ENCODE peak calls at places on chromosomes 1 and 21, in nine cellular contexts. One of them, this sample, is unnamed. For H3K36me3, the result is how much of the 10 kb centered on the place peaks cover.

GRCh38 chr1:17233675-17234074 is 15.2 kb upstream of the PADI3 start:
- DNase-seq in lower lobe of right lung: peak
- DNase-seq in pancreas: peak
- DNase-seq in stomach: peak
- DNase-seq in naive thymus-derived CD4-positive, alpha-beta T cell: no peak
- DNase-seq in sigmoid colon: no peak
- DNase-seq in body of pancreas: peak
- DNase-seq in transverse colon: peak
- DNase-seq in hepatocyte: peak
- DNase-seq in this sample: no peak

GRCh38 chr1:198669771-198670170 is 30.9 kb downstream of the PTPRC start:
- DNase-seq in lower lobe of right lung: no peak
- DNase-seq in pancreas: no peak
- DNase-seq in stomach: no peak
- DNase-seq in naive thymus-derived CD4-positive, alpha-beta T cell: no peak
- DNase-seq in sigmoid colon: no peak
- DNase-seq in body of pancreas: no peak
- DNase-seq in transverse colon: no peak
- DNase-seq in hepatocyte: no peak
- DNase-seq in this sample: no peak

GRCh38 chr1:84156210-84156621 is 12.1 kb downstream of the PRKACB start:
- DNase-seq in lower lobe of right lung: no peak
- DNase-seq in pancreas: no peak
- DNase-seq in stomach: no peak
- DNase-seq in naive thymus-derived CD4-positive, alpha-beta T cell: no peak
- DNase-seq in sigmoid colon: no peak
- DNase-seq in body of pancreas: no peak
- DNase-seq in transverse colon: no peak
- DNase-seq in hepatocyte: no peak
- DNase-seq in this sample: no peak

GRCh38 chr1:39110325-39110851 is 84.2 kb downstream of the NDUFS5 start:
- DNase-seq in lower lobe of right lung: no peak
- DNase-seq in pancreas: no peak
- DNase-seq in stomach: no peak
- DNase-seq in naive thymus-derived CD4-positive, alpha-beta T cell: no peak
- DNase-seq in sigmoid colon: no peak
- DNase-seq in body of pancreas: no peak
- DNase-seq in transverse colon: no peak
- DNase-seq in hepatocyte: no peak
- DNase-seq in this sample: no peak

GRCh38 chr1:157363660-157364140 is 188.6 kb downstream of the FCRL5 start:
- DNase-seq in lower lobe of right lung: no peak
- DNase-seq in pancreas: peak
- DNase-seq in stomach: peak
- DNase-seq in naive thymus-derived CD4-positive, alpha-beta T cell: no peak
- DNase-seq in sigmoid colon: no peak
- DNase-seq in body of pancreas: peak
- DNase-seq in transverse colon: peak
- DNase-seq in hepatocyte: peak
- DNase-seq in this sample: peak

GRCh38 chr1:112849967-112850641 is 105.9 kb downstream of the SLC16A1 start:
- DNase-seq in lower lobe of right lung: no peak
- DNase-seq in pancreas: no peak
- DNase-seq in stomach: no peak
- DNase-seq in naive thymus-derived CD4-positive, alpha-beta T cell: no peak
- DNase-seq in sigmoid colon: peak
- DNase-seq in body of pancreas: no peak
- DNase-seq in transverse colon: no peak
- DNase-seq in hepatocyte: no peak
- DNase-seq in this sample: no peak

GRCh38 chr1:204619721-204620120 is 65.8 kb downstream of the LRRN2 start:
- DNase-seq in lower lobe of right lung: no peak
- DNase-seq in pancreas: no peak
- DNase-seq in stomach: no peak
- DNase-seq in naive thymus-derived CD4-positive, alpha-beta T cell: no peak
- DNase-seq in sigmoid colon: no peak
- DNase-seq in body of pancreas: no peak
- DNase-seq in transverse colon: peak
- DNase-seq in hepatocyte: no peak
- DNase-seq in this sample: no peak

GRCh38 chr1:11788549-11789053 is 17.2 kb downstream of the MTHFR start:
- DNase-seq in lower lobe of right lung: peak
- DNase-seq in pancreas: no peak
- DNase-seq in stomach: no peak
- DNase-seq in naive thymus-derived CD4-positive, alpha-beta T cell: no peak
- DNase-seq in sigmoid colon: no peak
- DNase-seq in body of pancreas: no peak
- DNase-seq in transverse colon: no peak
- DNase-seq in hepatocyte: no peak
- DNase-seq in this sample: no peak

GRCh38 chr21:28627691-28628090 is 365.0 kb downstream of the LTN1 start:
- DNase-seq in lower lobe of right lung: no peak
- DNase-seq in pancreas: no peak
- DNase-seq in stomach: no peak
- DNase-seq in naive thymus-derived CD4-positive, alpha-beta T cell: no peak
- DNase-seq in sigmoid colon: no peak
- DNase-seq in body of pancreas: no peak
- DNase-seq in transverse colon: no peak
- DNase-seq in hepatocyte: no peak
- DNase-seq in this sample: no peak

GRCh38 chr1:231036416-231036815 is 3.6 kb downstream of the FAM89A start:
- DNase-seq in lower lobe of right lung: no peak
- DNase-seq in pancreas: no peak
- DNase-seq in stomach: no peak
- DNase-seq in naive thymus-derived CD4-positive, alpha-beta T cell: no peak
- DNase-seq in sigmoid colon: no peak
- DNase-seq in body of pancreas: no peak
- DNase-seq in transverse colon: no peak
- DNase-seq in hepatocyte: no peak
- DNase-seq in this sample: no peak

GRCh38 chr1:58584082-58584895 is 7.2 kb upstream of the TACSTD2 start:
- DNase-seq in lower lobe of right lung: peak
- DNase-seq in pancreas: peak
- DNase-seq in stomach: peak
- DNase-seq in naive thymus-derived CD4-positive, alpha-beta T cell: no peak
- DNase-seq in sigmoid colon: peak
- DNase-seq in body of pancreas: peak
- DNase-seq in transverse colon: peak
- DNase-seq in hepatocyte: peak
- DNase-seq in this sample: no peak

GRCh38 chr1:94614168-94614815 is 72.7 kb upstream of the F3 start:
- DNase-seq in lower lobe of right lung: no peak
- DNase-seq in pancreas: no peak
- DNase-seq in stomach: no peak
- DNase-seq in naive thymus-derived CD4-positive, alpha-beta T cell: no peak
- DNase-seq in sigmoid colon: no peak
- DNase-seq in body of pancreas: no peak
- DNase-seq in transverse colon: no peak
- DNase-seq in hepatocyte: no peak
- DNase-seq in this sample: no peak

GRCh38 chr1:235632538-235633219 is 16.9 kb downstream of the GNG4 start:
- DNase-seq in lower lobe of right lung: no peak
- DNase-seq in pancreas: no peak
- DNase-seq in stomach: no peak
- DNase-seq in naive thymus-derived CD4-positive, alpha-beta T cell: no peak
- DNase-seq in sigmoid colon: peak
- DNase-seq in body of pancreas: no peak
- DNase-seq in transverse colon: no peak
- DNase-seq in hepatocyte: no peak
- DNase-seq in this sample: peak

GRCh38 chr1:77218477-77219165 is 609 bp downstream of the PIGK start:
- DNase-seq in lower lobe of right lung: no peak
- DNase-seq in pancreas: no peak
- DNase-seq in stomach: no peak
- DNase-seq in naive thymus-derived CD4-positive, alpha-beta T cell: peak
- DNase-seq in sigmoid colon: no peak
- DNase-seq in body of pancreas: no peak
- DNase-seq in transverse colon: no peak
- DNase-seq in hepatocyte: peak
- DNase-seq in this sample: no peak

GRCh38 chr1:81920245-81920740 is 119.6 kb downstream of the ADGRL2 start:
- DNase-seq in lower lobe of right lung: no peak
- DNase-seq in pancreas: no peak
- DNase-seq in stomach: no peak
- DNase-seq in naive thymus-derived CD4-positive, alpha-beta T cell: no peak
- DNase-seq in sigmoid colon: no peak
- DNase-seq in body of pancreas: peak
- DNase-seq in transverse colon: no peak
- DNase-seq in hepatocyte: peak
- DNase-seq in this sample: peak

GRCh38 chr1:219304227-219305226 is 130.8 kb downstream of the LYPLAL1 start:
- DNase-seq in lower lobe of right lung: no peak
- DNase-seq in pancreas: no peak
- DNase-seq in stomach: no peak
- DNase-seq in naive thymus-derived CD4-positive, alpha-beta T cell: no peak
- DNase-seq in sigmoid colon: no peak
- DNase-seq in body of pancreas: peak
- DNase-seq in transverse colon: no peak
- DNase-seq in hepatocyte: no peak
- DNase-seq in this sample: no peak

GRCh38 chr1:65146908-65147423 is 1.0 kb upstream of the AK4 start:
- DNase-seq in lower lobe of right lung: no peak
- DNase-seq in pancreas: no peak
- DNase-seq in stomach: no peak
- DNase-seq in naive thymus-derived CD4-positive, alpha-beta T cell: no peak
- DNase-seq in sigmoid colon: no peak
- DNase-seq in body of pancreas: no peak
- DNase-seq in transverse colon: no peak
- DNase-seq in hepatocyte: no peak
- DNase-seq in this sample: no peak
- H3K36me3 ChIP-seq in lower lobe of right lung: under half
- H3K36me3 ChIP-seq in pancreas: under half
- H3K36me3 ChIP-seq in stomach: under half
- H3K36me3 ChIP-seq in naive thymus-derived CD4-positive, alpha-beta T cell: under half
- H3K36me3 ChIP-seq in sigmoid colon: under half
- H3K36me3 ChIP-seq in body of pancreas: under half
- H3K36me3 ChIP-seq in transverse colon: under half
- H3K36me3 ChIP-seq in hepatocyte: under half
- H3K36me3 ChIP-seq in this sample: under half

GRCh38 chr1:151326619-151327222 is 495 bp downstream of the PI4KB start:
- DNase-seq in lower lobe of right lung: peak
- DNase-seq in pancreas: peak
- DNase-seq in stomach: peak
- DNase-seq in naive thymus-derived CD4-positive, alpha-beta T cell: peak
- DNase-seq in sigmoid colon: peak
- DNase-seq in body of pancreas: peak
- DNase-seq in transverse colon: peak
- DNase-seq in hepatocyte: peak
- DNase-seq in this sample: peak
- H3K36me3 ChIP-seq in lower lobe of right lung: under half
- H3K36me3 ChIP-seq in pancreas: under half
- H3K36me3 ChIP-seq in stomach: under half
- H3K36me3 ChIP-seq in naive thymus-derived CD4-positive, alpha-beta T cell: under half
- H3K36me3 ChIP-seq in sigmoid colon: under half
- H3K36me3 ChIP-seq in body of pancreas: under half
- H3K36me3 ChIP-seq in transverse colon: under half
- H3K36me3 ChIP-seq in hepatocyte: under half
- H3K36me3 ChIP-seq in this sample: under half

GRCh38 chr1:30936541-30937171 is 28.1 kb upstream of the SDC3 start:
- DNase-seq in lower lobe of right lung: no peak
- DNase-seq in pancreas: no peak
- DNase-seq in stomach: no peak
- DNase-seq in naive thymus-derived CD4-positive, alpha-beta T cell: no peak
- DNase-seq in sigmoid colon: no peak
- DNase-seq in body of pancreas: no peak
- DNase-seq in transverse colon: no peak
- DNase-seq in hepatocyte: no peak
- DNase-seq in this sample: no peak
- H3K36me3 ChIP-seq in lower lobe of right lung: half or more
- H3K36me3 ChIP-seq in pancreas: under half
- H3K36me3 ChIP-seq in stomach: half or more
- H3K36me3 ChIP-seq in naive thymus-derived CD4-positive, alpha-beta T cell: half or more
- H3K36me3 ChIP-seq in sigmoid colon: half or more
- H3K36me3 ChIP-seq in body of pancreas: under half
- H3K36me3 ChIP-seq in transverse colon: half or more
- H3K36me3 ChIP-seq in hepatocyte: under half
- H3K36me3 ChIP-seq in this sample: half or more

GRCh38 chr1:42753070-42753469 is 13.0 kb upstream of the CLDN19 start:
- DNase-seq in lower lobe of right lung: no peak
- DNase-seq in pancreas: no peak
- DNase-seq in stomach: no peak
- DNase-seq in naive thymus-derived CD4-positive, alpha-beta T cell: no peak
- DNase-seq in sigmoid colon: no peak
- DNase-seq in body of pancreas: no peak
- DNase-seq in transverse colon: no peak
- DNase-seq in hepatocyte: no peak
- DNase-seq in this sample: no peak

GRCh38 chr1:42759114-42759513 is 7.7 kb downstream of the P3H1 start:
- DNase-seq in lower lobe of right lung: no peak
- DNase-seq in pancreas: no peak
- DNase-seq in stomach: no peak
- DNase-seq in naive thymus-derived CD4-positive, alpha-beta T cell: no peak
- DNase-seq in sigmoid colon: no peak
- DNase-seq in body of pancreas: no peak
- DNase-seq in transverse colon: no peak
- DNase-seq in hepatocyte: no peak
- DNase-seq in this sample: no peak

GRCh38 chr1:42758641-42759040 is 8.2 kb downstream of the P3H1 start:
- DNase-seq in lower lobe of right lung: no peak
- DNase-seq in pancreas: no peak
- DNase-seq in stomach: no peak
- DNase-seq in naive thymus-derived CD4-positive, alpha-beta T cell: no peak
- DNase-seq in sigmoid colon: no peak
- DNase-seq in body of pancreas: no peak
- DNase-seq in transverse colon: no peak
- DNase-seq in hepatocyte: no peak
- DNase-seq in this sample: no peak

GRCh38 chr1:42757892-42758275 is 8.9 kb downstream of the P3H1 start:
- DNase-seq in lower lobe of right lung: no peak
- DNase-seq in pancreas: no peak
- DNase-seq in stomach: no peak
- DNase-seq in naive thymus-derived CD4-positive, alpha-beta T cell: no peak
- DNase-seq in sigmoid colon: no peak
- DNase-seq in body of pancreas: no peak
- DNase-seq in transverse colon: no peak
- DNase-seq in hepatocyte: no peak
- DNase-seq in this sample: no peak

GRCh38 chr1:42756956-42757891 is 9.6 kb downstream of the P3H1 start:
- DNase-seq in lower lobe of right lung: no peak
- DNase-seq in pancreas: no peak
- DNase-seq in stomach: peak
- DNase-seq in naive thymus-derived CD4-positive, alpha-beta T cell: peak
- DNase-seq in sigmoid colon: no peak
- DNase-seq in body of pancreas: no peak
- DNase-seq in transverse colon: no peak
- DNase-seq in hepatocyte: peak
- DNase-seq in this sample: peak
- H3K36me3 ChIP-seq in lower lobe of right lung: half or more
- H3K36me3 ChIP-seq in pancreas: under half
- H3K36me3 ChIP-seq in stomach: half or more
- H3K36me3 ChIP-seq in naive thymus-derived CD4-positive, alpha-beta T cell: half or more
- H3K36me3 ChIP-seq in sigmoid colon: half or more
- H3K36me3 ChIP-seq in body of pancreas: under half
- H3K36me3 ChIP-seq in transverse colon: under half
- H3K36me3 ChIP-seq in hepatocyte: under half
- H3K36me3 ChIP-seq in this sample: half or more

This sample was measured in HAP-1.